ENCODE peak calls at places on chromosomes 6 and 20, in nine cellular contexts. M is A673; R is heart right ventricle; N is hepatocyte; T is neural progenitor cell; X is CD8-positive, alpha-beta T cell; L is pancreas; B is right lobe of liver; G is psoas muscle. P is an unnamed sample.

GRCh38 chr6:150813993-150814359 is 51.5 kb upstream of the MTHFD1L start:
- DNase-seq in M (no peak), R (no peak), N (peak; percentile 13), T (no peak), X (no peak), L (no peak), B (no peak), G (no peak), P (peak; percentile 43)

GRCh38 chr20:35171753-35172433 is at the start of gene PROCR:
- DNase-seq in M (peak; percentile 82), R (peak; percentile 82), N (peak; percentile 79), T (peak; percentile 60), X (no peak), L (peak; percentile 78), B (peak; percentile 80), G (peak; percentile 88), P (no peak)

GRCh38 chr6:97841763-97842162 is 558.7 kb upstream of the MMS22L start:
- DNase-seq in M (peak; percentile 51), R (no peak), N (no peak), T (no peak), X (no peak), L (no peak), B (no peak), G (no peak), P (no peak)

GRCh38 chr6:16697437-16698162 is 63.7 kb downstream of the ATXN1 start:
- DNase-seq in M (peak; percentile 57), R (no peak), N (no peak), T (no peak), X (no peak), L (no peak), B (no peak), G (no peak), P (no peak)

GRCh38 chr6:81138236-81138635 is 614.2 kb downstream of the TENT5A start:
- DNase-seq in M (peak; percentile 10), R (no peak), N (no peak), T (no peak), X (no peak), L (peak; percentile 19), B (no peak), G (no peak), P (no peak)

GRCh38 chr6:27668442-27669275 is 195.8 kb upstream of the ZNF184 start:
- DNase-seq in M (peak; percentile 82), R (no peak), N (peak; percentile 79), T (peak; percentile 74), X (no peak), L (no peak), B (no peak), G (no peak), P (peak; percentile 77)

GRCh38 chr6:73604461-73604860 is 49.3 kb downstream of the SLC17A5 start:
- DNase-seq in M (no peak), R (no peak), N (no peak), T (no peak), X (no peak), L (no peak), B (no peak), G (no peak), P (no peak)

GRCh38 chr6:72819609-72820008 is 197.7 kb downstream of the KCNQ5 start:
- DNase-seq in M (no peak), R (no peak), N (no peak), T (no peak), X (no peak), L (no peak), B (no peak), G (peak; percentile 21), P (no peak)

GRCh38 chr6:121733216-121733615 is 297.8 kb downstream of the GJA1 start:
- DNase-seq in M (no peak), R (no peak), N (no peak), T (no peak), X (no peak), L (no peak), B (no peak), G (no peak), P (no peak)

GRCh38 chr6:9428416-9429172 is 986.3 kb downstream of the TFAP2A start:
- DNase-seq in M (no peak), R (no peak), N (no peak), T (no peak), X (no peak), L (no peak), B (no peak), G (no peak), P (no peak)

GRCh38 chr20:53984354-53984753 is 86.0 kb downstream of the BCAS1 start:
- DNase-seq in M (no peak), R (no peak), N (no peak), T (no peak), X (no peak), L (no peak), B (no peak), G (peak; percentile 58), P (no peak)

GRCh38 chr6:105740946-105741605 is 338.2 kb upstream of the PREP start:
- DNase-seq in M (no peak), R (no peak), N (no peak), T (no peak), X (no peak), L (no peak), B (no peak), G (no peak), P (no peak)

GRCh38 chr20:50980071-50980681 is 21.6 kb downstream of the MOCS3 start:
- DNase-seq in M (peak; percentile 39), R (no peak), N (peak; percentile 70), T (no peak), X (no peak), L (no peak), B (no peak), G (no peak), P (no peak)

GRCh38 chr20:4550740-4551139 is 171.0 kb upstream of the PRND start:
- DNase-seq in M (no peak), R (no peak), N (no peak), T (no peak), X (no peak), L (no peak), B (no peak), G (no peak), P (no peak)

GRCh38 chr6:47592466-47592865 is 105.9 kb upstream of the ADGRF4 start:
- DNase-seq in M (no peak), R (no peak), N (no peak), T (no peak), X (no peak), L (no peak), B (no peak), G (no peak), P (no peak)

GRCh38 chr6:72461144-72461543 is 160.7 kb upstream of the KCNQ5 start:
- DNase-seq in M (no peak), R (no peak), N (no peak), T (no peak), X (no peak), L (no peak), B (no peak), G (no peak), P (no peak)

GRCh38 chr6:127078669-127079068 is 39.8 kb upstream of the RSPO3 start:
- DNase-seq in M (no peak), R (no peak), N (no peak), T (no peak), X (no peak), L (no peak), B (no peak), G (no peak), P (no peak)

GRCh38 chr20:9503530-9504251 is 10.7 kb upstream of the LAMP5 start:
- DNase-seq in M (peak; percentile 17), R (no peak), N (no peak), T (peak; percentile 47), X (no peak), L (no peak), B (no peak), G (no peak), P (no peak)

GRCh38 chr6:24910850-24911712 is 24.7 kb downstream of the RIPOR2 start:
- DNase-seq in M (peak; percentile 50), R (peak; percentile 68), N (peak; percentile 70), T (peak; percentile 91), X (peak; percentile 70), L (peak; percentile 73), B (peak; percentile 54), G (peak; percentile 66), P (no peak)

GRCh38 chr6:148701393-148701774 is 45.4 kb upstream of the UST start:
- DNase-seq in M (no peak), R (no peak), N (no peak), T (no peak), X (no peak), L (no peak), B (no peak), G (no peak), P (no peak)

GRCh38 chr6:8707956-8708772 is 272.8 kb upstream of the SLC35B3 start:
- DNase-seq in M (peak; percentile 81), R (no peak), N (peak; percentile 65), T (peak; percentile 44), X (no peak), L (no peak), B (peak; percentile 62), G (no peak), P (no peak)

GRCh38 chr6:20116792-20117191 is 95.5 kb downstream of the MBOAT1 start:
- DNase-seq in M (no peak), R (no peak), N (no peak), T (no peak), X (no peak), L (no peak), B (no peak), G (no peak), P (no peak)
- H3K4me3 ChIP-seq in M (no peak overlapping the region), R (no peak overlapping the region), N (no peak overlapping the region), T (no peak overlapping the region), X (no peak overlapping the region), L (no peak overlapping the region), B (no peak overlapping the region), G (no peak overlapping the region), P (no peak overlapping the region)

DNA sequence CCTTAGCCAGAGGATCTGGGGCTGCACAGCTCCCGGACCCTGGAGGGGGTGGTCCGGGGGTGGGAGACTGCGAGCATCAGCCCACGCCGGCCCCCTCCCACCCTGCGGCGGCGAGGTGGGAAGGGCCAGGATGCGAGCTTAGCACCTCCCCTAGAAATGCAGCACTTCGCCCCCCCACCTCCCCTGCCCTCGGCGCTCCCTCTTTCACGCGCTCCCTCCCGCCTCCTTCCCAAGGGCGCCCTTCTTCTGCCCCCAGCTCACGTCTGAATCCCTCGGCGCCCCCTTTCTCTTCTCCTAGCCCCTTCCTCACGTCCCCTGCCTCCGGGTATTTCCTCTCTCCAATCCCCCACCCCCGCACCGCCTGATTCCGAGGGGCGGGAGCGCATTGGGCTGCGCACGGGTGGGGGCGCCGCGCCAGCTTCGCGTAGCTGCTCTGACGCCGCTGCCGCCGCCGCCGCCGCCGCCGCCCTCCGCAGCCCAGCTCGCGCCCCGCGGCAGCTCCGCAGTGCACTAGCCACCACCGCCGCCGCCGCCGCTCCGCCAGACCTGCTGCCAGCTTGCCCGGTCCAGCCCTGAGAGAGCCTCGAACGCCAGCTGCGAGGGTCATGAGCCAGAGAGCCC is at the start of gene SLC32A1:
- DNase-seq in M (no peak), R (no peak), N (peak; percentile 34), T (peak; percentile 71), X (no peak), L (no peak), B (no peak), G (no peak), P (no peak)
- TF ChIP-seq CTCF in M (no peak), R (no peak), N (no peak), T (no peak), X (no peak), L (no peak), B (no peak), G (no peak), P (no peak)

GRCh38 chr20:46894971-46895905 is 595 bp downstream of the EYA2 start:
- DNase-seq in M (no peak), R (peak; percentile 12), N (peak; percentile 17), T (peak; percentile 74), X (no peak), L (no peak), B (no peak), G (peak; percentile 17), P (no peak)
- H3K4me3 ChIP-seq in M (no peak overlapping the region), R (peak overlapping the region; percentile 49), N (peak overlapping the region; percentile 18), T (peak overlapping the region; percentile 60), X (no peak overlapping the region), L (peak overlapping the region; percentile 0), B (no peak overlapping the region), G (peak overlapping the region; percentile 58), P (peak overlapping the region; percentile 99)

GRCh38 chr6:161455848-161456247 is 182.0 kb upstream of the AGPAT4 start:
- DNase-seq in M (no peak), R (no peak), N (no peak), T (no peak), X (no peak), L (no peak), B (no peak), G (no peak), P (no peak)
- TF ChIP-seq CTCF in M (no peak), R (no peak), N (no peak), T (peak; percentile 21), X (no peak), L (no peak), B (no peak), G (no peak), P (no peak)